ENCODE peak calls at places on chromosomes 4 and X, in six cellular contexts. H is CD8-positive, alpha-beta T cell; J is tibial nerve; W is heart right ventricle; K is Karpas-422; A is brain microvascular endothelial cell. C is an unnamed sample. For H3K36me3, the result is how much of the 10 kb centered on the place peaks cover.

GRCh38 chr4:151324449-151325319 is 721 bp downstream of the SH3D19 start:
- DNase-seq in H (no peak), J (peak), W (peak), K (no peak), A (peak), C (peak)

GRCh38 chr4:26441110-26441509 is 49.2 kb downstream of the CCKAR start:
- DNase-seq in H (no peak), J (no peak), W (no peak), K (no peak), A (peak), C (no peak)

GRCh38 chrX:133402042-133402453 is 13.2 kb downstream of the GPC4 start:
- DNase-seq in H (no peak), J (no peak), W (no peak), K (no peak), A (peak), C (peak)

GRCh38 chr4:54513231-54513630 is 144.5 kb upstream of the KIT start:
- DNase-seq in H (no peak), J (no peak), W (peak), K (no peak), A (peak), C (peak)

GRCh38 chr4:110344165-110344564 is 131.8 kb upstream of the ENPEP start:
- DNase-seq in H (no peak), J (no peak), W (no peak), K (no peak), A (peak), C (no peak)

GRCh38 chrX:119189586-119189985 is 46.5 kb upstream of the PGRMC1 start:
- DNase-seq in H (no peak), J (peak), W (peak), K (no peak), A (no peak), C (no peak)

GRCh38 chr4:103496800-103497199 is 223.0 kb downstream of the TACR3 start:
- DNase-seq in H (no peak), J (no peak), W (no peak), K (no peak), A (no peak), C (no peak)

GRCh38 chr4:7239844-7240243 is 47.5 kb downstream of the SORCS2 start:
- DNase-seq in H (no peak), J (no peak), W (no peak), K (no peak), A (no peak), C (no peak)

GRCh38 chrX:72268601-72269365 is 8.3 kb downstream of the RPS4X start:
- DNase-seq in H (no peak), J (no peak), W (no peak), K (no peak), A (peak), C (no peak)

GRCh38 chr4:124804584-124804983 is 92.1 kb upstream of the ANKRD50 start:
- DNase-seq in H (no peak), J (no peak), W (no peak), K (no peak), A (no peak), C (no peak)

DNA sequence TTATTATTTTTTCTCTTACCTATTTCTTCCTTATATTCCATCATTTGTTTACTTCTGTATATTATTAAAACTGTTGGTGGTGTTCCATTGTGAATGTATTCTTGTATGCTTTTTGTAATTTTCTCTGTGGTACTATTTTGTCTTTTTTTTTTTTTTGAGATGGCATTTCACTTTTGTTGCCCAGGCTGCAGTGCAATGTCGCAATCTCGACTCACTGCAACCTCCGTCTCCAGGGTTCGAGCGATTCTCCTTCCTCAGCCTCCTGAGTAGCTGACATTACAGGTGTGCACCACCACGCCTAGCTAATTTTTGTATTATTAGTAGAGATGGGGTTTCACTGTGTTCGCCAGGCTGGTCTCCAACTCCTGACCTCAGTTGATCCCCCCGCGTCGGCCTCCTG is 8.6 kb downstream of the KDM6A start:
- DNase-seq in H (no peak), J (no peak), W (no peak), K (no peak), A (no peak), C (no peak)
- H3K36me3 ChIP-seq in H (under half), J (under half), W (under half), K (under half), A (under half), C (under half)

GRCh38 chr4:108620101-108620932 is at the start of gene RPL34:
- DNase-seq in H (peak), J (peak), W (peak), K (peak), A (peak), C (peak)

GRCh38 chr4:108622828-108623227 is 2.5 kb downstream of the RPL34 start:
- DNase-seq in H (no peak), J (no peak), W (no peak), K (no peak), A (no peak), C (no peak)

GRCh38 chr4:108620933-108621905 is 843 bp downstream of the RPL34 start:
- DNase-seq in H (no peak), J (no peak), W (no peak), K (no peak), A (no peak), C (no peak)

GRCh38 chr4:108624263-108625056 is 4.1 kb downstream of the RPL34 start:
- DNase-seq in H (no peak), J (no peak), W (no peak), K (no peak), A (no peak), C (no peak)

GRCh38 chr4:108622022-108622421 is 1.6 kb downstream of the RPL34 start:
- DNase-seq in H (no peak), J (no peak), W (no peak), K (no peak), A (no peak), C (no peak)
- H3K36me3 ChIP-seq in H (under half), J (half or more), W (under half), K (half or more), A (half or more), C (half or more)

GRCh38 chr4:147633643-147634042 is 16.4 kb downstream of the TMEM184C start:
- DNase-seq in H (no peak), J (no peak), W (no peak), K (no peak), A (no peak), C (no peak)

GRCh38 chr4:147638365-147638764 is 21.2 kb downstream of the TMEM184C start:
- DNase-seq in H (no peak), J (no peak), W (no peak), K (no peak), A (no peak), C (no peak)

GRCh38 chr4:147638942-147639341 is 21.7 kb downstream of the TMEM184C start:
- DNase-seq in H (no peak), J (no peak), W (no peak), K (no peak), A (no peak), C (no peak)

GRCh38 chr4:147633113-147633512 is 15.9 kb downstream of the TMEM184C start:
- DNase-seq in H (no peak), J (no peak), W (no peak), K (no peak), A (peak), C (no peak)

GRCh38 chr4:147635348-147635747 is 18.2 kb downstream of the TMEM184C start:
- DNase-seq in H (no peak), J (no peak), W (no peak), K (no peak), A (no peak), C (no peak)
- H3K36me3 ChIP-seq in H (under half), J (half or more), W (under half), K (half or more), A (under half), C (under half)

GRCh38 chr4:185357220-185357619 is 38.5 kb downstream of the LRP2BP start:
- DNase-seq in H (no peak), J (no peak), W (no peak), K (no peak), A (no peak), C (no peak)
- H3K36me3 ChIP-seq in H (under half), J (under half), W (under half), K (under half), A (under half), C (under half)

GRCh38 chrX:130158311-130158710 is 7.3 kb downstream of the AIFM1 start:
- DNase-seq in H (no peak), J (no peak), W (no peak), K (no peak), A (no peak), C (no peak)
- H3K36me3 ChIP-seq in H (under half), J (under half), W (under half), K (under half), A (under half), C (under half)

GRCh38 chr4:39860804-39861203 is 116.9 kb downstream of the PDS5A start:
- DNase-seq in H (no peak), J (no peak), W (no peak), K (no peak), A (no peak), C (no peak)

DNA sequence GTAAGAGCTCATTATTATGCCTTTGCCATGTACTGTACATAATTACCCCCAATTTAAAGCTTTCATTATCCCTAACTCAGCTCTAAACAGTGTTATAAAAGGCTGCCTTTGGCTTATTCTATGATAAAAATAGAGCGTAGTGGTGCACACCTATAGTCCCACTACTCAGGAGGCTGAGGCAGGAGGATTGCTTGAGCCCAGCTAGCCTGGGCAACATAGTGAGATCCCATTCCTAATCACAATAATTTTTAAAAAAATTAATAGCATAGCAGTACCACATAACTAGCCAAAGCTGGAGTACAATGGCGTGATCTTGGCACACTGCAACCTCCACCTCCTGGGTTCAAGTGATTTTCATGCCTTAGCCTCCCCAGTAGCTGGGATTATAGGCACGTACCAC is 112.4 kb downstream of the PDS5A start:
- DNase-seq in H (no peak), J (no peak), W (no peak), K (no peak), A (no peak), C (no peak)
- H3K36me3 ChIP-seq in H (under half), J (half or more), W (under half), K (under half), A (under half), C (under half)

GRCh38 chrX:47637546-47638195 is 7.9 kb upstream of the CFP start:
- DNase-seq in H (no peak), J (no peak), W (peak), K (no peak), A (no peak), C (no peak)
- H3K36me3 ChIP-seq in H (under half), J (half or more), W (under half), K (under half), A (under half), C (under half)

GRCh38 chr4:2715426-2715825 is 40.7 kb downstream of the TNIP2 start:
- DNase-seq in H (no peak), J (no peak), W (no peak), K (no peak), A (no peak), C (no peak)
- H3K36me3 ChIP-seq in H (under half), J (half or more), W (under half), K (under half), A (under half), C (under half)

C was measured in MG63.